ENCODE peak calls at places on chromosomes 16 and 17, in seven cellular contexts. W is K562, C is GM12878, F is HCT116, P is H1, O is HepG2, K is SK-N-SH. Q is an unnamed sample.

GRCh38 chr17:81655378-81656117 is 794 bp downstream of the PDE6G start:
- DNase-seq in P (no peak), K (no peak), F (no peak), C (no peak), W (no peak), O (no peak), Q (no peak)

GRCh38 chr16:12728471-12728870 is 75.2 kb downstream of the CPPED1 start:
- DNase-seq in W (no peak), O (no peak), F (no peak), K (no peak), P (no peak), C (no peak), Q (no peak)

GRCh38 chr17:2959371-2960130 is 103.9 kb downstream of the OR1D5 start:
- DNase-seq in P (no peak), F (no peak), C (no peak), K (no peak), O (no peak), W (no peak), Q (no peak)

GRCh38 chr16:83727018-83727417 is 80.8 kb upstream of the HSBP1 start:
- DNase-seq in W (no peak), K (no peak), P (no peak), C (no peak), O (no peak), F (no peak), Q (no peak)

GRCh38 chr16:13435415-13435814 is 484.5 kb upstream of the ERCC4 start:
- DNase-seq in C (no peak), O (no peak), P (no peak), K (no peak), F (no peak), W (no peak), Q (no peak)

GRCh38 chr16:2686912-2687507 is 4.7 kb downstream of the KCTD5 start:
- DNase-seq in W (peak), C (peak), F (no peak), K (no peak), P (no peak), O (no peak), Q (no peak)

GRCh38 chr17:6454495-6455320 is 10.5 kb downstream of the PIMREG start:
- DNase-seq in P (peak), C (no peak), K (peak), F (no peak), W (no peak), O (no peak), Q (no peak)

GRCh38 chr17:57989011-57989345 is 924 bp upstream of the VEZF1 start:
- DNase-seq in C (no peak), P (no peak), F (peak), K (peak), O (peak), W (peak), Q (no peak)

GRCh38 chr17:51000835-51001638 is 119.6 kb downstream of the SPAG9 start:
- DNase-seq in K (peak), F (peak), O (peak), P (no peak), W (no peak), C (peak), Q (peak)

GRCh38 chr17:17056167-17056562 is 13.9 kb downstream of the MPRIP start:
- DNase-seq in F (no peak), P (no peak), C (no peak), W (no peak), K (no peak), O (no peak), Q (no peak)

GRCh38 chr16:595942-596735 is 6.3 kb downstream of the RAB40C start:
- DNase-seq in C (no peak), K (no peak), W (no peak), O (no peak), F (no peak), P (no peak), Q (no peak)

GRCh38 chr17:43950554-43950953 is 3.2 kb downstream of the PYY start:
- DNase-seq in K (no peak), C (no peak), P (no peak), O (no peak), W (no peak), F (no peak), Q (no peak)

GRCh38 chr17:7476474-7476873 is 3.0 kb downstream of the ZBTB4 start:
- DNase-seq in C (no peak), W (no peak), F (no peak), O (no peak), K (no peak), P (no peak), Q (no peak)

GRCh38 chr16:8887438-8887765 is 5.3 kb downstream of the LITAFD start:
- DNase-seq in K (no peak), P (no peak), W (no peak), O (no peak), F (no peak), C (no peak), Q (no peak)

GRCh38 chr16:87465306-87465705 is 27.5 kb downstream of the ZCCHC14 start:
- DNase-seq in K (peak), F (no peak), W (peak), O (peak), P (no peak), C (no peak), Q (no peak)

GRCh38 chr17:11503292-11503691 is 95.0 kb upstream of the DNAH9 start:
- DNase-seq in K (no peak), P (no peak), O (no peak), C (no peak), F (no peak), W (no peak), Q (no peak)

GRCh38 chr16:17375388-17376304 is 95.1 kb downstream of the XYLT1 start:
- DNase-seq in F (no peak), P (no peak), K (peak), C (no peak), O (no peak), W (no peak), Q (no peak)

GRCh38 chr17:8016632-8017424 is 14.4 kb downstream of the GUCY2D start:
- DNase-seq in C (no peak), O (no peak), K (peak), W (peak), P (peak), F (no peak), Q (no peak)

GRCh38 chr16:65386707-65387106 is 264.8 kb upstream of the CDH11 start:
- DNase-seq in K (no peak), W (no peak), F (no peak), C (no peak), O (no peak), P (no peak), Q (no peak)

GRCh38 chr17:82003411-82004381 is 19.0 kb downstream of the CENPX start:
- DNase-seq in O (peak), K (no peak), C (no peak), P (peak), W (no peak), F (peak), Q (peak)

GRCh38 chr16:67185003-67185865 is 1.5 kb upstream of the MATCAP1 start:
- DNase-seq in K (peak), O (peak), C (no peak), F (peak), W (peak), P (peak), Q (peak)

GRCh38 chr16:74888227-74888862 is 96.6 kb downstream of the WDR59 start:
- DNase-seq in W (no peak), P (no peak), F (no peak), O (no peak), C (no peak), K (no peak), Q (no peak)

GRCh38 chr17:78765821-78766220 is 16.3 kb downstream of the CYTH1 start:
- DNase-seq in O (no peak), W (no peak), K (no peak), F (no peak), P (no peak), C (no peak), Q (no peak)

GRCh38 chr16:24524855-24525652 is 14.3 kb upstream of the RBBP6 start:
- DNase-seq in P (no peak), K (no peak), W (no peak), C (no peak), O (peak), F (no peak), Q (no peak)

GRCh38 chr17:51833045-51833444 is 325.5 kb downstream of the CA10 start:
- DNase-seq in O (no peak), K (no peak), C (no peak), W (no peak), F (no peak), P (no peak), Q (no peak)

GRCh38 chr17:21462259-21462658 is 86.1 kb downstream of the KCNJ12 start:
- DNase-seq in F (no peak), W (no peak), C (no peak), P (no peak), O (no peak), K (no peak), Q (no peak)

GRCh38 chr17:57899822-57900221 is 50.0 kb upstream of the MRPS23 start:
- DNase-seq in W (no peak), K (no peak), C (no peak), P (no peak), F (no peak), O (no peak), Q (no peak)

GRCh38 chr16:50202926-50203624 is 50.0 kb downstream of the TENT4B start:
- DNase-seq in F (peak), W (no peak), O (peak), K (no peak), P (no peak), C (no peak), Q (peak)

GRCh38 chr16:11238272-11239202 is 17.5 kb downstream of the SOCS1 start:
- DNase-seq in K (no peak), F (no peak), O (no peak), W (peak), C (no peak), P (no peak), Q (no peak)

GRCh38 chr17:2815781-2816185 is 19.5 kb downstream of the RAP1GAP2 start:
- DNase-seq in K (no peak), W (no peak), C (no peak), O (no peak), F (no peak), P (no peak), Q (no peak)

GRCh38 chr17:81254955-81255717 is 16.0 kb downstream of the NDUFAF8 start:
- DNase-seq in P (peak), C (no peak), F (no peak), W (peak), K (no peak), O (peak), Q (no peak)

GRCh38 chr17:49997773-49998703 is 3.0 kb upstream of the DLX3 start:
- DNase-seq in C (peak), F (peak), K (peak), W (peak), O (peak), P (peak), Q (peak)

GRCh38 chr17:32513579-32513978 is 26.8 kb downstream of the CDK5R1 start:
- DNase-seq in P (no peak), O (no peak), K (no peak), C (no peak), W (no peak), F (no peak), Q (no peak)
- TF ChIP-seq SIN3A in P (no peak), O (no peak), K (no peak), C (no peak), W (no peak), F (no peak), Q (no peak)

GRCh38 chr16:86245351-86245750 is 265.0 kb upstream of the FOXF1 start:
- DNase-seq in W (no peak), O (no peak), F (no peak), K (no peak), C (no peak), P (no peak), Q (no peak)

GRCh38 chr16:86244936-86245335 is 265.4 kb upstream of the FOXF1 start:
- DNase-seq in C (no peak), O (no peak), W (no peak), K (no peak), F (no peak), P (peak), Q (no peak)

GRCh38 chr16:86243123-86243473 is 267.2 kb upstream of the FOXF1 start:
- DNase-seq in W (no peak), C (no peak), O (no peak), K (no peak), F (no peak), P (peak), Q (no peak)

GRCh38 chr16:86243571-86244154 is 266.7 kb upstream of the FOXF1 start:
- DNase-seq in C (no peak), O (no peak), F (no peak), P (peak), W (no peak), K (no peak), Q (no peak)

DNA sequence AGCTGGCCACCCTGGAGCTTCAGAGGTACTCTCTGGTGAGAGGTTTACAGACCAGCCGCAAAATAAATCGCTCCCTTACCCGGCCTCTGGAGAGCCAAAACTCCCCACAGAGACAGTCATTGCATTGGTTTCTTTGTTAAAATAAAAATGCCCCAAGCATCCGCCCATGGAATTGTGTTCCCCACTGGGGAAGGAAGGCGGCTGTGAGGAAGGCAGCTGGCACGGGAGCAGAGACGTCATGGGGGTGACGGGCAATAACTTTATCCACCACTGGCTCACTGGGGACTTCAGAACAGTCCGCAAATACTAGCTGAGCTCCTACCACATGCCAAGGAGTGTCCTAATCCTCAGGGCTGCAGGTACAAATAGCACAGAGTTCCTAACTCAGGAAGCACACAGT is 266.1 kb upstream of the FOXF1 start:
- DNase-seq in W (no peak), F (no peak), K (no peak), O (no peak), C (no peak), P (peak), Q (no peak)
- H3K27ac ChIP-seq in W (no peak), F (no peak), K (no peak), O (no peak), C (no peak), P (no peak), Q (no peak)

GRCh38 chr16:89646906-89647305 is 10.6 kb downstream of the CHMP1A start:
- DNase-seq in P (no peak), W (no peak), F (no peak), C (no peak), K (no peak), O (no peak), Q (no peak)
- TF ChIP-seq SIN3A in P (no peak), W (no peak), F (no peak), C (no peak), K (no peak), O (no peak), Q (no peak)

GRCh38 chr16:81513204-81514040 is 68.8 kb downstream of the CMIP start:
- DNase-seq in K (no peak), W (no peak), O (peak), C (no peak), P (peak), F (no peak), Q (no peak)
- H3K27ac ChIP-seq in K (peak), W (no peak), O (peak), C (peak), P (peak), F (peak), Q (peak)

DNA sequence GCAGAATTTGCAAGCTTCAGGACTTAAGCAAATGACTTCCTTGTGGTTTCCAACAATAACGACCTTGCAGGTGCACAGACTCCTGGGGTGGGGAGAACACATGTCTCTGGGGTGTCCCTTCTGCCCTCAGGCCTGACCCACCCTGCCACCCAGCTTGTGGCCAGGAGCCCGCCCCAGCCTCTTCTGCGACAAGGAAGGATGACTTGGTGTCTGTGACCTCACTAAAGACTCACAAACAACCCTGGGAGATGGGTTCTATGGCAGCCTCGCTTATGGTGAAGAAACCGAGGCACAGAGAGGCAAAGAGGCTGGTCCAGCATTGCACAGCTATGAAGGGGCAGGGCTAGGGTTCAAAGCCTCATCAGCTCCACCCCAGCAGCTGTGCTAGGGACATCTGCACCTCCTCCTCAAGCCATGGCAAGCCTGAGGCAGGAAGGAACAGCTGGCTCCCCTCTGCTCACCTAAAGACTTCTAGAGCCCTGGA is 2.6 kb downstream of the ATP2A3 start:
- DNase-seq in O (no peak), K (no peak), P (no peak), W (no peak), F (no peak), C (peak), Q (no peak)
- TF ChIP-seq SIN3A in O (no peak), K (no peak), P (no peak), W (no peak), F (no peak), C (no peak), Q (no peak)

GRCh38 chr16:85365120-85365519 is 248.0 kb upstream of the GSE1 start:
- DNase-seq in F (no peak), O (no peak), W (peak), C (no peak), P (no peak), K (no peak), Q (no peak)

GRCh38 chr16:85364323-85365040 is 248.6 kb upstream of the GSE1 start:
- DNase-seq in O (no peak), C (no peak), W (no peak), F (no peak), P (no peak), K (no peak), Q (no peak)

GRCh38 chr16:85363881-85364280 is 249.2 kb upstream of the GSE1 start:
- DNase-seq in W (no peak), O (no peak), C (no peak), F (no peak), K (no peak), P (no peak), Q (no peak)

GRCh38 chr16:85362443-85362842 is 250.2 kb upstream of the CIBAR2 start:
- DNase-seq in O (no peak), K (no peak), W (no peak), C (no peak), P (no peak), F (no peak), Q (no peak)

GRCh38 chr16:85363427-85363826 is 249.7 kb upstream of the GSE1 start:
- DNase-seq in O (no peak), K (no peak), P (no peak), W (no peak), F (no peak), C (no peak), Q (no peak)
- H3K27ac ChIP-seq in O (no peak), K (peak), P (no peak), W (no peak), F (no peak), C (no peak), Q (no peak)

GRCh38 chr17:64178011-64178825 is 48.3 kb upstream of the ERN1 start:
- DNase-seq in K (peak), O (peak), F (no peak), P (no peak), W (no peak), C (no peak), Q (no peak)

GRCh38 chr17:64177346-64178010 is 47.5 kb upstream of the ERN1 start:
- DNase-seq in K (no peak), W (no peak), P (no peak), C (no peak), F (no peak), O (no peak), Q (no peak)

GRCh38 chr17:64182325-64183012 is 52.5 kb upstream of the ERN1 start:
- DNase-seq in O (no peak), C (no peak), K (no peak), F (no peak), W (no peak), P (no peak), Q (no peak)

GRCh38 chr17:64180674-64181073 is 50.7 kb upstream of the ERN1 start:
- DNase-seq in F (no peak), W (no peak), K (no peak), C (no peak), P (no peak), O (no peak), Q (no peak)

DNA sequence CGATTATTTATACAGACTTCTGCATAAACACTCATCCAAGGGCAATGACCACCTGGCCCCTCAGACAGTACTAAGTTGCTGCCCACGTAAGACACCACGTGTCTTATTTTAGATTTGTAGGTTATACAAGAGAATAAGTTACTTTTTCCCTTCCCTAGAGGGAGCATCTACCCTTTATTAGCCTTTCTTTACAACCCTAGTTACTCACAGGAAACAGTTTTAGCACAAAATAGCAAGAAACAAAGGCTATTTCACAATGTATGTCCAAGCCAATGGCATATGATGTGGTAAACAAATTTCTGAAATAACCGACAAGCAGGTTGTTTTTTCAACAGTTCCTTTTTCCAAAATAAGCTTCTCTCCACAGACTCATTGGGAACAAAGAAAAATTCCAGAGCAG is 50.1 kb upstream of the ERN1 start:
- DNase-seq in O (no peak), W (no peak), P (no peak), F (no peak), K (no peak), C (no peak), Q (no peak)
- TF ChIP-seq SIN3A in O (no peak), W (no peak), P (no peak), F (no peak), K (no peak), C (no peak), Q (no peak)

Q was measured in Panc1.